ENCODE peak calls at places on chromosomes 1 and 21, in four cellular contexts. M, S, W and A are unnamed samples.

GRCh38 chr21:26165331-26165730 is 5.2 kb downstream of the APP start:
- DNase-seq in M (no peak), S (no peak), W (no peak), A (no peak)

GRCh38 chr1:17122449-17123194 is 3.4 kb upstream of the PADI2 start:
- DNase-seq in M (peak), S (no peak), W (peak), A (no peak)

GRCh38 chr1:42933060-42933586 is 25.5 kb downstream of the SLC2A1 start:
- DNase-seq in M (no peak), S (no peak), W (no peak), A (no peak)

GRCh38 chr1:29900086-29900485 is 663.8 kb downstream of the PTPRU start:
- DNase-seq in M (no peak), S (no peak), W (no peak), A (no peak)

GRCh38 chr21:44502559-44502958 is 37.4 kb downstream of the KRTAP10-1 start:
- DNase-seq in M (no peak), S (no peak), W (no peak), A (no peak)

GRCh38 chr1:85616011-85616705 is 35.6 kb downstream of the CCN1 start:
- DNase-seq in M (no peak), S (no peak), W (no peak), A (no peak)

GRCh38 chr1:52904590-52905375 is 16.8 kb downstream of the ECHDC2 start:
- DNase-seq in M (no peak), S (peak), W (no peak), A (peak)

GRCh38 chr1:236018885-236019453 is 45.9 kb downstream of the NID1 start:
- DNase-seq in M (peak), S (no peak), W (no peak), A (no peak)

GRCh38 chr1:241985787-241986186 is 13.1 kb downstream of the MAP1LC3C start:
- DNase-seq in M (peak), S (peak), W (peak), A (peak)

GRCh38 chr1:240877605-240878004 is 265.6 kb upstream of the GREM2 start:
- DNase-seq in M (no peak), S (no peak), W (no peak), A (no peak)

GRCh38 chr1:17561561-17561985 is 22.1 kb downstream of the ARHGEF10L start:
- DNase-seq in M (no peak), S (no peak), W (no peak), A (no peak)

GRCh38 chr1:21324368-21325137 is 34.3 kb upstream of the ECE1 start:
- DNase-seq in M (peak), S (peak), W (no peak), A (peak)

GRCh38 chr1:101187287-101187686 is 49.5 kb upstream of the S1PR1 start:
- DNase-seq in M (peak), S (no peak), W (no peak), A (no peak)

GRCh38 chr1:38941527-38942019 is at the start of gene RHBDL2:
- DNase-seq in M (peak), S (no peak), W (no peak), A (peak)

GRCh38 chr1:213131851-213132655 is 81.0 kb downstream of the RPS6KC1 start:
- DNase-seq in M (no peak), S (no peak), W (peak), A (no peak)

GRCh38 chr21:27424601-27425000 is 457.7 kb upstream of the ADAMTS5 start:
- DNase-seq in M (peak), S (no peak), W (no peak), A (no peak)

GRCh38 chr21:45736705-45737484 is 93.4 kb downstream of the PCBP3 start:
- DNase-seq in M (no peak), S (no peak), W (no peak), A (no peak)

GRCh38 chr1:47575855-47576757 is 138.3 kb downstream of the FOXD2 start:
- DNase-seq in M (peak), S (no peak), W (no peak), A (no peak)

GRCh38 chr1:222058249-222058648 is 316.4 kb upstream of the DUSP10 start:
- DNase-seq in M (no peak), S (no peak), W (no peak), A (no peak)

GRCh38 chr1:80248886-80249285 is 1242.4 kb upstream of the ADGRL4 start:
- DNase-seq in M (peak), S (no peak), W (no peak), A (no peak)

GRCh38 chr1:45079533-45079932 is 67.5 kb downstream of the UROD start:
- DNase-seq in M (no peak), S (no peak), W (no peak), A (no peak)

GRCh38 chr1:50272923-50273322 is 150.3 kb downstream of the DMRTA2 start:
- DNase-seq in M (no peak), S (no peak), W (no peak), A (no peak)

GRCh38 chr1:183227963-183228649 is 42.0 kb downstream of the LAMC2 start:
- DNase-seq in M (peak), S (peak), W (peak), A (peak)

GRCh38 chr1:203166192-203166940 is 9.3 kb downstream of the MYBPH start:
- DNase-seq in M (no peak), S (peak), W (peak), A (no peak)

GRCh38 chr21:39385299-39386145 is 36.6 kb upstream of the HMGN1 start:
- DNase-seq in M (peak), S (no peak), W (peak), A (peak)

GRCh38 chr1:8671313-8671917 is 146.0 kb downstream of the RERE start:
- DNase-seq in M (peak), S (peak), W (peak), A (peak)

GRCh38 chr1:210313046-210313445 is 15.7 kb upstream of the HHAT start:
- DNase-seq in M (no peak), S (no peak), W (no peak), A (no peak)
- TF ChIP-seq BHLHE40 in M (no peak), S (no peak), W (no peak), A (no peak)

DNA sequence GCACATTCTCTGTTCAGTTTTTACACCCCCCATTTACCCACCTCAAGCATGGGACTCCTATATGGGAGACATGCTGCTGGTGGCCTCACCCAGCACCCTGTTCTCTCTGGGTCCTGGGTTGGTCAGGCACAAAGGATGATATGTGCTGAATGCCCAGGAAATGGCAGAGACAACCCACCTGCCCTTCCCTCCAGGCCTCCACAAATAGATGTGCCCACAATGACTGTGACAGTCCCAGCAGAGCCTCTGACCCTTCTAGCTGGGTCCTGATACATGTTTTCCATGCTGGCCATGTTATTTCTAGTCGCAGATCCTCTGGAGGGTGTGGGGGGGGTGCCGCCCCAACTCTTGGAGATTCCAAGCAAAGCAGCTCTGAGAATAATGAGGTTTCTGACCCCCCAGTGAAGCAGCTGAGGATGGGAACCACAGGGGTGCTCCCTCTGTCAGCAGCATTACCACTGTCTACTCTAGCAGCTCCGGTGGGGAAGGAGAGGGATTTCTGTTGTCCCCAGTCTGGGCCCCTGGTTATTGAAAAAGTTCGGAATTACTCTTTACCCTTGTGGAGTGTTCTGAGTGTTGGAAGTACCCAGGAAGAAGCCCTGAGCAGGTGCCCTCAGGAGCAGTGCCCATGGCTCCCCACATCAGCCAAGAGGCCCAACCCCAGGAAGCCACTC is 1.2 kb upstream of the CCDC28B start:
- DNase-seq in M (no peak), S (no peak), W (no peak), A (no peak)
- H3K4me3 ChIP-seq in M (no peak), S (no peak), W (no peak), A (no peak)

DNA sequence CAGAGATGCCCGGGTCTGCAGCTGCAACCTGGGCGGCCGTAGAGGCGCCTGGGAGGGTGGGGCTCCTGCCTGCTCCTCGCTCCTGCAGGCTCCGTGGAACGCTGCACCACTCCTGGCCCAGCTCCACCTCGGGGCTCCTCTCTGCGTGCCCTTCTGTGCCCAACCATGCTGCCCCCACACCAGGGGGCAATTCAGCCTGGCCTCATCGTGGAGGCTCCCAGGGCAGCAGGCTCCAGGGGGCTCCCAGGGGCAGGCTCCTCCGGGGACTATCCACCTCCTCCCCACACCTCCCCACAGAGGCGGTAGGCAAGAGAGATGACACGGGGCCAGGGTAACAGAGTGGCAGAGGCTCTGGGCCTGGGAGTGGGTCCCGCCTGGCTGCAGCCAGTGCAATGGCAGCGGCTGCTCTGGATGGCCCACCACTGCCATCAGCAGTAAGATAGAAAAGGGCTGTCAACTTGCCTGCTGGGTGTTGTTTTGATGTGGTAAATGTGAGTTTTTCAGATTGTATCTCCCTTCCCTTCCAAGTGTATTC is 22.4 kb upstream of the LRRC8C start:
- DNase-seq in M (no peak), S (no peak), W (no peak), A (no peak)
- TF ChIP-seq MAFK in M (no peak), S (no peak), W (no peak), A (no peak)

DNA sequence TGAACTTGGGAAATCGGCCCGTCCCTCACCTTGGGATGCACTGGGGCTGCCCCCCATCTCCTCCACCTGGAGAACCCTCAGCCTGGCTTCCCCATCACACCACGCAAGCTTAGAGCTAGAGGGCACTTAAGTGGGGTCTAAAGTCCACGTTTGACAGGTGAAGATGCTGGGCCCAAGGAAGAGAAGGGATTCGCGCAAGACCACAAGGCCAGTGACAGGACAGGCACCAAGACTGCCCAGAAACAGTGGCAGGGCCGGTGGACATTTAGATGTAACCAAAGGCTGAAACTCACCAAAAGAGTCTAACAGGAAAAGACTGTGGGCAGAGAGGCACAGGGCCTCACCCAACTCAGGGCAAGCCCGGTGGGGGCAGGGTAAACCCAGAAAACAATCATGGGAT is 130.8 kb upstream of the EDN2 start:
- DNase-seq in M (no peak), S (no peak), W (no peak), A (no peak)
- TF ChIP-seq BHLHE40 in M (no peak), S (no peak), W (no peak), A (no peak)

DNA sequence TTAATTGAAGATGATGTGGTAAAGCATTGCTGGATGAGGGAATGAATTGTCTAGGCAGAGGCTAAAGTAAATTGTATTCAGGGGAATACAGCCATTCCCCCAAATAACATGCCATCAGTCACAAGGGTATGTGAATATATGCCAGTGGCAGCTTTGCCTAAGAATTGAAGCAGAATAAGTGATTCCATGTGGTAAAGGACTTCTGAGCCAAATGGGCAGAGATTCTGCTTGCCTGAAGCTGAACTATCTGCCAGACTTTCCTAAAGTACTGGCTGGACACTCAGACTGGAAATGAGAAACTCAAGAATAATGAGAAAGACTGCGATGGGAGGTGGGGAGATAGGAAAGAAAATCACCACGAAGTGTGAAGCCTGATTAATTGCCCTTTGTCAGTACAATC is 2.4 kb downstream of the LIX1L start:
- DNase-seq in M (no peak), S (no peak), W (no peak), A (no peak)
- H3K4me3 ChIP-seq in M (no peak), S (no peak), W (no peak), A (no peak)

GRCh38 chr1:33634806-33635205 is 162.4 kb downstream of the ZSCAN20 start:
- DNase-seq in M (peak), S (peak), W (peak), A (peak)

GRCh38 chr1:33634143-33634542 is 161.7 kb downstream of the ZSCAN20 start:
- DNase-seq in M (no peak), S (no peak), W (no peak), A (no peak)

GRCh38 chr1:33633019-33633801 is 160.8 kb downstream of the ZSCAN20 start:
- DNase-seq in M (peak), S (peak), W (peak), A (peak)

GRCh38 chr1:33636209-33636608 is 163.8 kb downstream of the ZSCAN20 start:
- DNase-seq in M (no peak), S (no peak), W (no peak), A (no peak)

DNA sequence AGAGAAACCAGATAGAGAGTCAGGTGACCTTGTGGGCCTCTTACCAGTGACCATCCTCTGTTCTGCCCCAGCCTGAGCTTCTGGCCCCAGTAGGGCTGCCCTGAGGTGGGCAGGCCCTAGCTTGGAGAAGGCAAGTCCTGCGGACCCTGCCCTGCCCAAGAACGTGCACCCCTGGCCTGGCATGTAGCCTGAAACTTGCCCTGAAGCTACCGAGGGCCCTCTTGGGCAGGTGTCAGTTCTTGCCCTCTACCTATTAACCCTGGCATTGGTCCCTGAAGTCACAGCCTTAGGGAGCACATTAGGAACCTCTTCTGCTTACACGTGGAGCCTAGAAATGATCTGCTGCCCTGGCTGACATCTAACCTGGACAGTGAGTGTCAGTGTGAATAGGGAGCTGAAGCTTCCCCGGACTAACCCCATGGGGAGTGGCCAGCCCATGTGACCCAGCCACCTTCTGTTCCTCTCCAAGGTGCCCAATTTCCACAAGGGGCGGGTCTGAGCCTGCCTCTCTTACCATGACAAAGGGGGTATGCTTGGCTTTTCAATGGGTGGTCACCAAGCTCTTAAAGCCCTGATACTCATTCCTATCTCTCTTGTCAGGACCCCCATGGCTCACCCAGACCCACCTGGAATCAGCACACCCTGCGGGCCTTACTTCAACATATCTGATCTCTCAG is 163.0 kb downstream of the ZSCAN20 start:
- DNase-seq in M (no peak), S (no peak), W (no peak), A (no peak)
- TF ChIP-seq MAFK in M (no peak), S (no peak), W (no peak), A (no peak)

GRCh38 chr1:244011251-244011650 is 39.8 kb upstream of the ZBTB18 start:
- DNase-seq in M (peak), S (no peak), W (no peak), A (no peak)
- TF ChIP-seq BHLHE40 in M (no peak), S (no peak), W (no peak), A (no peak)

DNA sequence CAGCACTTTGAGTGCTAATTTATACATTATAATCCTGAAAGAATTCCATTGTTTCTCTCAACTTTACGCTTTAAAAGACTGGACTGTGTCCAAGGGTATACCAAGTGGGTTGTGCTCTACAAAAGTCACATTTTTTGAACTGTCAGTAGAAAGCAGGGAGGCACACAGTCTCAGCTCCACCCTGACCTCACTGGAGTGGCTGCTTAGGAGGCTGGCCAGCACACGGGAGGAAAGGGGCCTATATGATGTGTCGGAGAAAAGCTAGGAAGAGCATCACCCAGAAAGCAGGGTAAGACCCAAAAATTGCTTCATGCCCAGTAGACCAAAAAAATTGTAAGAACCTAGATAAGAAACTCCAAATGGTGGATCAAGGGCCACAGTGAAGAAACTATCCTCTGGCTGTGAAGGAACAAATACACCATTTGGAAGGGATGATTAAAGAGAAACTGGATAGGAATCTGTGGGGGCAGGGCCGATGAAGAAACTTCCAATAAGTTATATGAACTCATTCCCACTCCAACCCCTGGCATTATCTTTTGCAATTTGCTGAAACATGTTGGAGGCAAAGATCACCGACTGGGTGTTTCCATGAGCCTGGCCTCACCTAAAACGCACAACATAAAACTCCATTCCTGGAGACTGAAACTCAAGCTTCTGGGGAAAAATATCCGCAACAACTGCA is 1.9 kb downstream of the S100A10 start:
- DNase-seq in M (no peak), S (no peak), W (no peak), A (no peak)
- H3K4me3 ChIP-seq in M (peak), S (no peak), W (peak), A (peak)

GRCh38 chr1:103218369-103218768 is 110.0 kb upstream of the COL11A1 start:
- DNase-seq in M (no peak), S (no peak), W (no peak), A (no peak)

GRCh38 chr1:103220503-103221095 is 112.3 kb upstream of the COL11A1 start:
- DNase-seq in M (peak), S (no peak), W (no peak), A (no peak)

DNA sequence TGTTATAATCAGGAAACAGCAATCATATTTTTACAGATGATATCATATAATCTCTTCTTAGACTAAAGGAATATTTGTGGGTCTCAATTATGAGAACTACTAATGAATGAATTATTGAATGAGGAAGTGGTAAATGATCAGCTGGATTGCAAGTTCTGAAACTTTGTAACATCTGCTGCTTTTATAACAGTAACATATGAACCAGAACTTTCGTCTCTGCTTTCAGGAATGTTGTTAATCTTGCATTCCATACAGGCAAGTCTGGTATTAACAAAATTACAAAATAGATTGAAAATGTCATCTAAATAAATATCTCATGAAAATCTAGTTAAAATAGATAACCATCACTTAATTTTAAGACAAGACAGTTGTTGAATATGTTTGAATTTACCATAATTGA is 110.5 kb upstream of the COL11A1 start:
- DNase-seq in M (no peak), S (no peak), W (no peak), A (no peak)
- TF ChIP-seq MAFK in M (no peak), S (no peak), W (no peak), A (no peak)

DNA sequence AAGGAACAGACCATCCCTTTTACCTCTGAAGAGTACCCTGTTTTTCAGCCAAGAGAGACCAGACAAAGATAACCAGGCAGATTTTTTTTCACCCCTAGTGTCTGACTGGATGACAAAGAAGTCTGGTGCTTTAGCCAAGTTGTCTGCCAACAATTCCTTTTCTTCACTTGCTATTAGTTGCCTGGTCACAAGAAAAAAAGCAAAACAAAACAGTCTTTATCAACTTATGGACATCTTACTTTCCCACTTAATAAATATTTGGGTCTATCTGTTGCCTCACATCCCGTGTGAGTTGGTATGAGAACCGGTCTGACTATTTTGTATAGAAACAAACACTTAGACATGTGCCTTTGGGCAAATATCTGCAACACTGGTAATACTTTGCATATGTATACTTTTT is 662.9 kb downstream of the PLPP3 start:
- DNase-seq in M (peak), S (no peak), W (no peak), A (peak)
- TF ChIP-seq BHLHE40 in M (peak), S (no peak), W (no peak), A (no peak)